ENCODE peak calls at places on chromosomes 12 and 14, in nine cellular contexts. C, X, A, D, F, Z, W, S and R are unnamed samples.

GRCh38 chr12:56633465-56634241 is 3.5 kb upstream of the BAZ2A start:
- DNase-seq in S (peak; percentile 92), D (no peak), C (no peak), Z (no peak), W (no peak), A (no peak), X (no peak), F (no peak), R (no peak)

GRCh38 chr14:100083706-100084105 is 18.5 kb downstream of the EVL start:
- DNase-seq in S (no peak), D (no peak), W (no peak), X (no peak), C (no peak), Z (no peak), F (no peak), A (no peak), R (no peak)

GRCh38 chr12:113329022-113329790 is 5.7 kb downstream of the SLC8B1 start:
- DNase-seq in D (no peak), C (no peak), F (no peak), A (no peak), Z (no peak), S (no peak), W (peak; percentile 19), X (no peak), R (no peak)

GRCh38 chr14:100438271-100438670 is 115.1 kb downstream of the SLC25A47 start:
- DNase-seq in D (no peak), F (no peak), X (no peak), W (no peak), S (no peak), C (no peak), Z (no peak), A (no peak), R (no peak)

GRCh38 chr12:120230326-120230973 is 29.5 kb upstream of the RPLP0 start:
- DNase-seq in D (peak; percentile 91), S (peak; percentile 97), A (peak; percentile 79), F (peak; percentile 76), X (no peak), W (peak; percentile 93), Z (no peak), C (no peak), R (no peak)

GRCh38 chr12:41202051-41202450 is 13.9 kb downstream of the PDZRN4 start:
- DNase-seq in Z (no peak), S (peak; percentile 94), D (no peak), C (no peak), W (no peak), X (no peak), A (no peak), F (no peak), R (no peak)

GRCh38 chr12:114403690-114404450 is 2.1 kb downstream of the TBX5 start:
- DNase-seq in X (no peak), F (no peak), S (no peak), W (no peak), D (no peak), Z (no peak), A (peak; percentile 77), C (no peak), R (no peak)

GRCh38 chr12:93778306-93778705 is 101.1 kb downstream of the CRADD start:
- DNase-seq in S (no peak), F (no peak), D (no peak), Z (no peak), C (no peak), W (peak; percentile 64), A (no peak), X (no peak), R (no peak)

GRCh38 chr12:31906581-31907286 is 52.5 kb upstream of the RESF1 start:
- DNase-seq in C (no peak), F (no peak), Z (no peak), S (no peak), A (no peak), W (no peak), X (no peak), D (no peak), R (no peak)

GRCh38 chr12:124854637-124855184 is 9.0 kb downstream of the SCARB1 start:
- DNase-seq in X (no peak), D (no peak), Z (no peak), F (no peak), C (no peak), W (no peak), S (no peak), A (no peak), R (no peak)

GRCh38 chr12:121252712-121253345 is 42.9 kb downstream of the P2RX4 start:
- DNase-seq in Z (no peak), C (no peak), A (no peak), S (peak; percentile 35), D (no peak), X (no peak), F (no peak), W (no peak), R (no peak)

GRCh38 chr14:92252291-92252690 is 70.7 kb upstream of the SLC24A4 start:
- DNase-seq in F (no peak), A (no peak), C (peak; percentile 40), S (no peak), Z (no peak), D (no peak), X (no peak), W (no peak), R (no peak)

GRCh38 chr12:49403887-49404517 is 36.7 kb downstream of the SPATS2 start:
- DNase-seq in W (no peak), F (no peak), X (no peak), C (no peak), Z (no peak), A (no peak), S (no peak), D (no peak), R (no peak)

GRCh38 chr14:55389330-55389729 is 22.3 kb downstream of the ATG14 start:
- DNase-seq in S (no peak), A (no peak), D (peak; percentile 58), W (no peak), Z (no peak), F (no peak), X (no peak), C (no peak), R (no peak)

GRCh38 chr12:111155521-111155920 is 213.4 kb downstream of the PHETA1 start:
- DNase-seq in F (no peak), C (no peak), A (no peak), D (no peak), X (no peak), S (no peak), Z (no peak), W (no peak), R (no peak)

GRCh38 chr12:49791156-49791555 is 37.1 kb downstream of the NCKAP5L start:
- DNase-seq in Z (no peak), X (no peak), S (no peak), D (no peak), F (no peak), A (no peak), C (no peak), W (no peak), R (no peak)

GRCh38 chr12:117049295-117049694 is 49.9 kb downstream of the TESC start:
- DNase-seq in C (no peak), W (no peak), A (no peak), X (no peak), S (peak; percentile 15), D (no peak), F (no peak), Z (no peak), R (no peak)